ENCODE peak calls at places on chromosomes 11 and 22, in four cellular contexts. Z is IMR-90, N is H9, P is mesenchymal stem cell. C is an unnamed sample.

GRCh38 chr22:37498289-37498909 is 12.2 kb upstream of the MFNG start:
- DNase-seq in Z (no peak), N (peak; percentile 92), P (no peak), C (peak; percentile 48)

GRCh38 chr11:59574932-59575904 is 40.4 kb downstream of the OSBP start:
- DNase-seq in Z (no peak), N (no peak), P (no peak), C (no peak)

GRCh38 chr11:132886335-132886734 is 646.0 kb downstream of the OPCML start:
- DNase-seq in P (peak; percentile 34), N (no peak), Z (peak; percentile 94), C (no peak)

GRCh38 chr11:31881825-31882224 is 70.7 kb upstream of the PAX6 start:
- DNase-seq in N (no peak), Z (no peak), P (no peak), C (no peak)

GRCh38 chr11:124570160-124570559 is 363 bp downstream of the OR8A1 start:
- DNase-seq in P (no peak), Z (no peak), N (no peak), C (no peak)

GRCh38 chr11:106327134-106327533 is 249.7 kb downstream of the AASDHPPT start:
- DNase-seq in N (peak; percentile 64), P (no peak), Z (no peak), C (no peak)

GRCh38 chr11:116696381-116696941 is 76.3 kb downstream of the BUD13 start:
- DNase-seq in Z (no peak), P (no peak), N (peak; percentile 94), C (no peak)

GRCh38 chr22:37943471-37944198 is 9.8 kb downstream of the C22orf23 start:
- DNase-seq in Z (no peak), P (no peak), N (no peak), C (no peak)

GRCh38 chr11:81707881-81708280 is 1025.8 kb downstream of the FAM181B start:
- DNase-seq in P (no peak), N (peak; percentile 38), Z (no peak), C (no peak)

GRCh38 chr11:65997286-65997685 is 4.7 kb downstream of the EIF1AD start:
- DNase-seq in P (no peak), Z (no peak), N (no peak), C (no peak)

GRCh38 chr11:67585911-67586310 is 2.3 kb downstream of the GSTP1 start:
- DNase-seq in Z (no peak), P (no peak), N (no peak), C (no peak)

GRCh38 chr11:62506413-62506940 is 40.1 kb downstream of the AHNAK start:
- DNase-seq in P (no peak), N (no peak), Z (no peak), C (no peak)

GRCh38 chr22:38720350-38720749 is 14.6 kb downstream of the GTPBP1 start:
- DNase-seq in N (no peak), Z (no peak), P (no peak), C (no peak)

GRCh38 chr11:11789735-11790369 is 51.9 kb upstream of the USP47 start:
- DNase-seq in N (no peak), Z (peak; percentile 40), P (peak; percentile 41), C (no peak)

GRCh38 chr11:135027461-135027860 is 615.4 kb upstream of the B3GAT1 start:
- DNase-seq in N (peak; percentile 67), Z (peak; percentile 31), P (peak; percentile 17), C (peak; percentile 65)

GRCh38 chr22:44572414-44573207 is 74.6 kb upstream of the RTL6 start:
- DNase-seq in Z (no peak), P (no peak), N (no peak), C (no peak)

GRCh38 chr11:16767957-16768356 is 29.5 kb downstream of the C11orf58 start:
- DNase-seq in Z (no peak), P (no peak), N (no peak), C (no peak)

GRCh38 chr11:129275825-129276224 is 83.7 kb upstream of the ARHGAP32 start:
- DNase-seq in Z (no peak), N (no peak), P (no peak), C (no peak)

GRCh38 chr22:25447689-25448434 is 116.6 kb upstream of the GRK3 start:
- DNase-seq in N (peak; percentile 82), P (peak; percentile 81), Z (peak; percentile 78), C (peak; percentile 87)

GRCh38 chr11:95152878-95153856 is 63.5 kb downstream of the ENDOD1 start:
- DNase-seq in N (no peak), P (no peak), Z (no peak), C (no peak)

GRCh38 chr11:10394229-10395100 is 60.6 kb upstream of the AMPD3 start:
- DNase-seq in P (peak; percentile 49), N (no peak), Z (peak; percentile 90), C (no peak)

GRCh38 chr11:10390375-10390774 is 64.7 kb upstream of the AMPD3 start:
- DNase-seq in N (no peak), P (no peak), Z (no peak), C (no peak)

GRCh38 chr11:10395196-10395897 is 59.7 kb upstream of the AMPD3 start:
- DNase-seq in P (peak; percentile 51), Z (peak; percentile 25), N (no peak), C (no peak)

GRCh38 chr11:10396771-10397170 is 58.3 kb upstream of the AMPD3 start:
- DNase-seq in P (no peak), N (no peak), Z (no peak), C (no peak)

DNA sequence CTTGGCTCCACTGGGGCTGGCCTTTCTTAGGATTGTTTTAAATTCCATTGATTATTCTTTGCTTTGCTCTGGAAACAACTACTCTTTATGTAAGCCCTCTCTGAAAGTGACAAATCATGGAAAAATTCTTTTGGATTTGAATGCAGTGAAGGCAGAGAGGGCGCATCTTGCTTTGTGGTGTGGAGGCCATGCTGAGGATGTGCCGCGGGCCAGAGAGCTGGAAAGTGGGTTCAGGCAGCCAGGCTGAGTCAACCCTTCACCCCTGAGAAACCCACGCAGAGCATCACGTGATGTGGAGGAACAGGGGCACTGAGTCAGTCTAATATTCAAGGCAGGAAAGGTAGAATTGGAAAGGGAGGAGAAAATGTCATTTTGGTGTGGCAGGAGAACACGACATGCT is 62.4 kb upstream of the AMPD3 start:
- DNase-seq in Z (peak; percentile 76), P (no peak), N (no peak), C (no peak)
- H4K91ac ChIP-seq in Z (peak overlapping the region; percentile 79), P (no peak overlapping the region), N (no peak overlapping the region), C (no peak overlapping the region)

DNA sequence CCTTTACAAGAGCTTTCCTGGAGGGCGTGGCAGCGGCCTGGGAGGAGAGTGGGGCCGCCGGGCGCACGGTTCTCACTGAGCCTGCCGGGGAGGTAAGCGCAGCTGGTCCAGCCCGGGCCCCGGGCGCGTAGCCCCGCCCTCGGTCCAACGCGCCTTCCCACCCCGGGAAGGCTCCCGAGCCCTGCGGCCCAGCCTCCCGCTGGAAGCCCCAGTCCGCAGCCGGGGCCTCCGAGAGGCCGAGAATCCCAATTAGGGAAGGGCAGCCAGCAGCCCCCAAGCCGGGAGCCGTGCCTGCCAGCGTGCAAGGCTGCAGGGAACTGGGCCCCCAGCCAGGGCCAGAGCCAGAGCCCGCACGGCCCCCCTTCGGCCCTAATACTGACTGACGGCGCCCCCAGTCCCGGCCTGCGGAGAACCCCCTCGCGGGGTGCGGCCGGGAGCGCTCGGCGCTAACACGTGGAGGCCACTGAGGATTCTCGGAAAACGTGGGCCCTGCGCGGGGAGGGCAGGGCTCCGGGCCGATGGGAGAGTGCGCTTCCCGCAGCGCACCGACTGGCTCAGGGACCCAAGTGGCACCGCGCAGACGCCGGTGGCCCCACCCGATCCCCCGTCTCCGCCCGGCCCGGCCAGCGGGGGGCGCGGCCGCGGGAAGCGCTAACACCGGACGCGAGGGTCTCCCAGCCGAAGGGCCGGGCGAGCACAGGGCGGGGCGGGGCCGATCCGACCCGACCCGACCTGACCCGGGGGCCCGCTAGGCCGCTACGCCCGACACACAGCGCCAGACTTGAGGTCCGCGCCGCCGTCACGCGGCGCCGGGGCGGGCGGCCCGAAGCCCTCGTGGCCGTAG is 5.7 kb downstream of the ZFTA start:
- DNase-seq in Z (no peak), P (peak; percentile 43), N (peak; percentile 58), C (peak; percentile 71)
- H4K91ac ChIP-seq in Z (no peak overlapping the region), P (peak overlapping the region; percentile 50), N (no peak overlapping the region), C (peak overlapping the region; percentile 95)

GRCh38 chr22:42528591-42529307 is 9.2 kb upstream of the RRP7A start:
- DNase-seq in N (no peak), P (no peak), Z (no peak), C (no peak)
- H4K91ac ChIP-seq in N (no peak overlapping the region), P (no peak overlapping the region), Z (no peak overlapping the region), C (no peak overlapping the region)

DNA sequence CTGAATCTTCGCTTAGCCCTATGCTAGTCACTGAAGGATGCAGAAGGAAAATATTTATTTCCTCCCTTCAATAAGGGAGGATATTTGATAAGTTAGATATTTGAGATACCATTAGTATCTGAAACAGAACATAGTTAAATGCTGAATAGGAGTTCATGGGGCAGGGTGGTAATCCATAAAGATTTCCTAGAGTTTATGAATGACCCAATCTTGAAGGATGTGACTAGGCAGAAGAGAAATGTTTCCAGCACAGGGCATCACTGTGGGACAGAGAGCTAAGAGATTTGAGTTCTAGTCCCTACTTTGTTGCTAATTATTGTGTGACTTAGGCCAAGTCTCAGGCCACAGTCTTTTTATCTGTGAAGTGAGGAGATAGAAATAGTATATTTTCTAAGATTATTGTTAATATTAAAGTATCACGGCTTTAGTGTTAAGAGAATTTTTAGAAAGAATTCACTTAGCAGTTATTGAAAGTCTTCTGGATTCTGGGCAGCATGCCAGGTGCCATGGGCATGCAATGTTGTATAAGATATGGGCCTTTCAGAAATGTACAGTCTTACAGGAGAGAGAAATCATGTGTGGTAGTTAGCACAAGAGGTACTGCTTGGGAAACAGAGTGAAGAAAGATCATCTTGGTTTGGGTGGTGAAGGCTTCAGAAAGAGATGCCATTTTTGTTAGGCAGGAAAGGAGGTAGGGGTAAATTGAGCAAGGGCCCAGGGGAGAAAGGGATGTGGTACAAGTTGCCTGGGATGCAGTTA is 24.0 kb downstream of the SWAP70 start:
- DNase-seq in Z (peak; percentile 36), P (peak; percentile 52), N (no peak), C (no peak)
- H4K91ac ChIP-seq in Z (peak overlapping the region; percentile 41), P (no peak overlapping the region), N (no peak overlapping the region), C (no peak overlapping the region)

GRCh38 chr22:40635940-40636379 is 559 bp downstream of the MRTFA start:
- DNase-seq in P (peak; percentile 24), N (peak; percentile 34), Z (no peak), C (no peak)
- H4K91ac ChIP-seq in P (no peak overlapping the region), N (no peak overlapping the region), Z (peak overlapping the region; percentile 60), C (no peak overlapping the region)

DNA sequence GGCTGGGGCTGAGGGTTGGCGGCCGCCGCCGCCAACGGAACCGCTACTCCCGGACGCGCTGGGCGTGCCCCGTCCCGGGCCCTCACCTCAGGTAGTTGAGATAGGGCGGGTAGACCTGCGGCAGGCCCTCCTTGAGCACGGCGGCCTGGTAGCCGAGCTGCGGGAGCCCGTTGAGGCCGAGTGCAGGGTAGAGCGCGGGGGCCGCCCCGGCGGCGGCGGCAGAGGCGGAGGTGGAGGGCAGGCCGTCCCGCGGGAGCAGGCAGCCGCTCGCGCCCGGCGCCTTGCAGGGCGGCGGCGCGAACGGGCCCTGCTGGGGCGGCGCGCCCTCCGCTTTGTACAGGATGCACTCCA is 2.3 kb downstream of the PGR start:
- DNase-seq in Z (no peak), P (no peak), N (peak; percentile 50), C (no peak)
- H4K91ac ChIP-seq in Z (no peak overlapping the region), P (no peak overlapping the region), N (no peak overlapping the region), C (no peak overlapping the region)

DNA sequence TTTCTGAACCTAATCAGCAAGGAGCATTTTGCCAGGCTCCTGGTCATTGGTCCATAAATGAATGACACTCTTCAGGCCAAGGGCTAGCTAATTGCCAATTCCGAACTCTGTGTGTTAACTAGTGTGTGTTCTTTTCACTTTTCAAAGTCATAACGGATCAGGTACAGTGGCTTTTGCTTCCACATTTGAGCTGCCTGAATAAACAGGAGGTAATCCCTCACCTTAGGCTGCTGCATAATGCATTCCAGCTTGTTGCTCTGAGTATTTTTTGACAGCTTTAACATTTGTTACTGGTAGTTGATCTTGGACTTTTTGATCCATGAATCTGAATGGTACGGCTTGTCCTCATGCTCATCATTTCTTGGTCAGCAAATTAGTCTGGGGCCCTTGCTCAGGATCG is 485.1 kb downstream of the CNTN5 start:
- DNase-seq in P (no peak), Z (no peak), N (no peak), C (no peak)
- H4K91ac ChIP-seq in P (no peak overlapping the region), Z (peak overlapping the region; percentile 89), N (no peak overlapping the region), C (no peak overlapping the region)

C was measured in neuronal stem cell.